ENCODE peak calls at places on chromosomes 16 and 17, in nine cellular contexts. I is M059J; Z is mesenchymal stem cell; L is stimulated activated CD8-positive, alpha-beta memory T cell treated with anti-CD3 and anti-CD28 coated beads, Interleukin-15, amount 100 ng/mL, for 24 hours; F is thoracic aorta; P is tibial artery; S is progenitor cell of endocrine pancreas; U is dorsolateral prefrontal cortex; K is hippocampal formation. T is an unnamed sample.

GRCh38 chr17:42112552-42113176 is at the start of gene DHX58:
- DNase-seq in I (peak; percentile 84), Z (peak; percentile 83), L (peak; percentile 26), F (no peak), P (peak; percentile 86), S (no peak), U (peak; percentile 69), K (peak; percentile 24), T (peak; percentile 65)

GRCh38 chr16:1146409-1146808 is 6.5 kb upstream of the CACNA1H start:
- DNase-seq in I (no peak), Z (no peak), L (no peak), F (no peak), P (no peak), S (no peak), U (no peak), K (no peak), T (no peak)

GRCh38 chr16:47644661-47645060 is 183.5 kb downstream of the PHKB start:
- DNase-seq in I (peak; percentile 2), Z (peak; percentile 8), L (no peak), F (no peak), P (no peak), S (no peak), U (no peak), K (no peak), T (no peak)

GRCh38 chr17:77214743-77215142 is 74.0 kb downstream of the SEC14L1 start:
- DNase-seq in I (peak; percentile 37), Z (peak; percentile 68), L (no peak), F (no peak), P (no peak), S (no peak), U (no peak), K (peak; percentile 37), T (no peak)

GRCh38 chr17:74745548-74746177 is 2.8 kb upstream of the NHERF1 start:
- DNase-seq in I (no peak), Z (no peak), L (no peak), F (no peak), P (no peak), S (no peak), U (no peak), K (no peak), T (no peak)

GRCh38 chr17:339193-340061 is 13.2 kb downstream of the RPH3AL start:
- DNase-seq in I (no peak), Z (no peak), L (no peak), F (no peak), P (no peak), S (no peak), U (no peak), K (no peak), T (no peak)

GRCh38 chr16:80273635-80274538 is 266.9 kb upstream of the DYNLRB2 start:
- DNase-seq in I (peak; percentile 51), Z (no peak), L (no peak), F (no peak), P (no peak), S (no peak), U (no peak), K (no peak), T (no peak)

GRCh38 chr16:17777461-17777863 is 306.7 kb upstream of the XYLT1 start:
- DNase-seq in I (peak; percentile 69), Z (no peak), L (no peak), F (no peak), P (no peak), S (no peak), U (no peak), K (no peak), T (no peak)

GRCh38 chr16:22357635-22357971 is 16.8 kb downstream of the CDR2 start:
- DNase-seq in I (no peak), Z (no peak), L (no peak), F (no peak), P (no peak), S (no peak), U (no peak), K (no peak), T (no peak)

GRCh38 chr17:77508047-77508715 is 367.4 kb downstream of the SEC14L1 start:
- DNase-seq in I (no peak), Z (peak; percentile 18), L (no peak), F (no peak), P (peak; percentile 19), S (no peak), U (no peak), K (no peak), T (no peak)

GRCh38 chr17:43562679-43563146 is 16.6 kb upstream of the ETV4 start:
- DNase-seq in I (no peak), Z (no peak), L (no peak), F (no peak), P (no peak), S (no peak), U (no peak), K (no peak), T (no peak)

GRCh38 chr17:56159764-56160394 is 6.6 kb downstream of the ANKFN1 start:
- DNase-seq in I (peak; percentile 57), Z (no peak), L (no peak), F (no peak), P (no peak), S (no peak), U (no peak), K (no peak), T (no peak)

GRCh38 chr17:8791910-8792270 is 7.3 kb downstream of the MFSD6L start:
- DNase-seq in I (peak; percentile 70), Z (peak; percentile 52), L (no peak), F (no peak), P (no peak), S (no peak), U (no peak), K (no peak), T (no peak)

GRCh38 chr17:888998-889401 is 90.6 kb downstream of the NXN start:
- DNase-seq in I (peak; percentile 37), Z (no peak), L (no peak), F (no peak), P (no peak), S (no peak), U (no peak), K (no peak), T (no peak)

GRCh38 chr16:71895679-71896385 is 501 bp downstream of the IST1 start:
- DNase-seq in I (peak; percentile 54), Z (peak; percentile 43), L (no peak), F (no peak), P (no peak), S (peak; percentile 27), U (no peak), K (no peak), T (peak; percentile 53)

GRCh38 chr17:83095016-83095415 is 15.6 kb downstream of the METRNL start:
- DNase-seq in I (no peak), Z (no peak), L (no peak), F (no peak), P (no peak), S (no peak), U (no peak), K (no peak), T (no peak)

GRCh38 chr17:73042809-73043685 is 49.4 kb downstream of the SLC39A11 start:
- DNase-seq in I (no peak), Z (no peak), L (no peak), F (no peak), P (no peak), S (no peak), U (no peak), K (no peak), T (no peak)

GRCh38 chr17:80430446-80431245 is 15.7 kb downstream of the ENDOV start:
- DNase-seq in I (no peak), Z (no peak), L (no peak), F (no peak), P (peak; percentile 47), S (no peak), U (no peak), K (no peak), T (no peak)

GRCh38 chr16:87619360-87620200 is 17.3 kb downstream of the JPH3 start:
- DNase-seq in I (no peak), Z (no peak), L (no peak), F (no peak), P (no peak), S (no peak), U (no peak), K (no peak), T (no peak)

GRCh38 chr17:38613981-38614779 is 8.4 kb upstream of the SRCIN1 start:
- DNase-seq in I (no peak), Z (no peak), L (no peak), F (no peak), P (peak; percentile 37), S (no peak), U (peak; percentile 3), K (no peak), T (no peak)

GRCh38 chr17:9768381-9768934 is 22.9 kb downstream of the DHRS7C start:
- DNase-seq in I (peak; percentile 24), Z (peak; percentile 40), L (no peak), F (no peak), P (no peak), S (no peak), U (no peak), K (no peak), T (no peak)

GRCh38 chr16:23959069-23959800 is 123.5 kb downstream of the PRKCB start:
- DNase-seq in I (no peak), Z (no peak), L (no peak), F (no peak), P (no peak), S (no peak), U (no peak), K (no peak), T (no peak)

GRCh38 chr16:79498928-79499327 is 101.6 kb downstream of the MAF start:
- DNase-seq in I (no peak), Z (no peak), L (no peak), F (no peak), P (no peak), S (no peak), U (no peak), K (no peak), T (no peak)

GRCh38 chr17:49749730-49750129 is 14.2 kb downstream of the FAM117A start:
- DNase-seq in I (no peak), Z (no peak), L (no peak), F (no peak), P (no peak), S (no peak), U (no peak), K (no peak), T (no peak)

GRCh38 chr16:12729448-12729847 is 74.2 kb downstream of the CPPED1 start:
- DNase-seq in I (peak; percentile 79), Z (no peak), L (no peak), F (no peak), P (no peak), S (no peak), U (no peak), K (no peak), T (no peak)

GRCh38 chr17:53749178-53749577 is 73.5 kb upstream of the KIF2B start:
- DNase-seq in I (peak; percentile 46), Z (no peak), L (no peak), F (no peak), P (no peak), S (no peak), U (no peak), K (no peak), T (no peak)

GRCh38 chr17:12850996-12851395 is 61.7 kb downstream of the ARHGAP44 start:
- DNase-seq in I (no peak), Z (no peak), L (no peak), F (no peak), P (no peak), S (no peak), U (no peak), K (no peak), T (no peak)

GRCh38 chr16:11986521-11987057 is 10.1 kb downstream of the SNX29 start:
- DNase-seq in I (no peak), Z (peak; percentile 81), L (no peak), F (no peak), P (no peak), S (no peak), U (no peak), K (no peak), T (no peak)

GRCh38 chr16:55380485-55380884 is 56.5 kb downstream of the IRX6 start:
- DNase-seq in I (no peak), Z (no peak), L (no peak), F (no peak), P (no peak), S (no peak), U (no peak), K (no peak), T (no peak)

GRCh38 chr16:88703486-88704309 is 2.5 kb downstream of the RNF166 start:
- DNase-seq in I (no peak), Z (no peak), L (no peak), F (no peak), P (no peak), S (no peak), U (no peak), K (peak; percentile 40), T (peak; percentile 37)

GRCh38 chr17:49576906-49577650 is 1.4 kb downstream of the NXPH3 start:
- DNase-seq in I (no peak), Z (no peak), L (no peak), F (no peak), P (peak; percentile 74), S (no peak), U (no peak), K (no peak), T (no peak)

T was measured in substantia nigra.